ENCODE peak calls at places on chromosomes 7 and 10, in seven cellular contexts. One of them, this sample, is unnamed.

GRCh38 chr10:32141018-32141807 is 85.0 kb upstream of the KIF5B start:
- DNase-seq in body of pancreas: peak; percentile 38
- DNase-seq in astrocyte of the spinal cord: no peak
- DNase-seq in keratinocyte: no peak
- DNase-seq in AG04450: no peak
- DNase-seq in HFF-Myc: no peak
- DNase-seq in MM.1S: no peak
- DNase-seq in this sample: no peak

GRCh38 chr7:70210200-70210960 is 612.1 kb downstream of the AUTS2 start:
- DNase-seq in keratinocyte: no peak
- DNase-seq in HFF-Myc: no peak
- DNase-seq in MM.1S: peak; percentile 62
- DNase-seq in AG04450: no peak
- DNase-seq in body of pancreas: no peak
- DNase-seq in astrocyte of the spinal cord: no peak
- DNase-seq in this sample: no peak

GRCh38 chr7:25189197-25189596 is 39.1 kb downstream of the NPVF start:
- DNase-seq in keratinocyte: no peak
- DNase-seq in HFF-Myc: no peak
- DNase-seq in MM.1S: no peak
- DNase-seq in astrocyte of the spinal cord: no peak
- DNase-seq in body of pancreas: no peak
- DNase-seq in AG04450: no peak
- DNase-seq in this sample: no peak

GRCh38 chr10:36301139-36301538 is 659.0 kb upstream of the FZD8 start:
- DNase-seq in HFF-Myc: no peak
- DNase-seq in MM.1S: no peak
- DNase-seq in astrocyte of the spinal cord: no peak
- DNase-seq in body of pancreas: no peak
- DNase-seq in AG04450: no peak
- DNase-seq in keratinocyte: no peak
- DNase-seq in this sample: no peak

GRCh38 chr10:3192856-3193635 is 20.5 kb upstream of the PITRM1 start:
- DNase-seq in HFF-Myc: no peak
- DNase-seq in astrocyte of the spinal cord: peak; percentile 71
- DNase-seq in MM.1S: peak; percentile 55
- DNase-seq in AG04450: peak; percentile 41
- DNase-seq in keratinocyte: no peak
- DNase-seq in body of pancreas: peak; percentile 74
- DNase-seq in this sample: no peak

GRCh38 chr7:33050425-33051318 is 11.9 kb downstream of the NT5C3A start:
- DNase-seq in HFF-Myc: peak; percentile 16
- DNase-seq in AG04450: no peak
- DNase-seq in astrocyte of the spinal cord: peak; percentile 62
- DNase-seq in body of pancreas: peak; percentile 35
- DNase-seq in MM.1S: peak; percentile 54
- DNase-seq in keratinocyte: no peak
- DNase-seq in this sample: no peak

GRCh38 chr7:73622909-73623797 is 1.2 kb downstream of the MLXIPL start:
- DNase-seq in astrocyte of the spinal cord: no peak
- DNase-seq in HFF-Myc: no peak
- DNase-seq in body of pancreas: peak; percentile 46
- DNase-seq in AG04450: no peak
- DNase-seq in MM.1S: no peak
- DNase-seq in keratinocyte: no peak
- DNase-seq in this sample: peak; percentile 92

GRCh38 chr7:28356619-28357018 is 55.7 kb upstream of the CREB5 start:
- DNase-seq in astrocyte of the spinal cord: no peak
- DNase-seq in keratinocyte: no peak
- DNase-seq in MM.1S: no peak
- DNase-seq in HFF-Myc: no peak
- DNase-seq in body of pancreas: no peak
- DNase-seq in AG04450: no peak
- DNase-seq in this sample: no peak

GRCh38 chr7:94458041-94458440 is 51.6 kb upstream of the CASD1 start:
- DNase-seq in AG04450: no peak
- DNase-seq in MM.1S: no peak
- DNase-seq in keratinocyte: no peak
- DNase-seq in HFF-Myc: no peak
- DNase-seq in astrocyte of the spinal cord: no peak
- DNase-seq in body of pancreas: no peak
- DNase-seq in this sample: no peak

GRCh38 chr7:46754135-46754730 is 827.7 kb downstream of the TNS3 start:
- DNase-seq in MM.1S: no peak
- DNase-seq in keratinocyte: no peak
- DNase-seq in HFF-Myc: no peak
- DNase-seq in astrocyte of the spinal cord: peak; percentile 90
- DNase-seq in body of pancreas: no peak
- DNase-seq in AG04450: no peak
- DNase-seq in this sample: no peak

GRCh38 chr7:47449810-47450586 is 131.9 kb downstream of the TNS3 start:
- DNase-seq in HFF-Myc: peak; percentile 85
- DNase-seq in keratinocyte: no peak
- DNase-seq in astrocyte of the spinal cord: peak; percentile 58
- DNase-seq in MM.1S: no peak
- DNase-seq in AG04450: peak; percentile 82
- DNase-seq in body of pancreas: no peak
- DNase-seq in this sample: no peak

GRCh38 chr7:33904680-33905388 is 505 bp upstream of the BMPER start:
- DNase-seq in keratinocyte: no peak
- DNase-seq in body of pancreas: peak; percentile 21
- DNase-seq in MM.1S: peak; percentile 53
- DNase-seq in AG04450: no peak
- DNase-seq in HFF-Myc: no peak
- DNase-seq in astrocyte of the spinal cord: peak; percentile 25
- DNase-seq in this sample: peak; percentile 50

GRCh38 chr10:70943249-70943648 is 54.9 kb upstream of the PCBD1 start:
- DNase-seq in keratinocyte: no peak
- DNase-seq in AG04450: no peak
- DNase-seq in MM.1S: no peak
- DNase-seq in astrocyte of the spinal cord: no peak
- DNase-seq in body of pancreas: no peak
- DNase-seq in HFF-Myc: no peak
- DNase-seq in this sample: no peak

GRCh38 chr7:79287976-79288375 is 165.5 kb downstream of the MAGI2 start:
- DNase-seq in HFF-Myc: no peak
- DNase-seq in AG04450: no peak
- DNase-seq in MM.1S: no peak
- DNase-seq in body of pancreas: no peak
- DNase-seq in astrocyte of the spinal cord: no peak
- DNase-seq in keratinocyte: no peak
- DNase-seq in this sample: no peak

GRCh38 chr7:104272767-104273384 is 55.5 kb upstream of the LHFPL3 start:
- DNase-seq in astrocyte of the spinal cord: peak; percentile 49
- DNase-seq in keratinocyte: no peak
- DNase-seq in AG04450: peak; percentile 7
- DNase-seq in HFF-Myc: peak; percentile 15
- DNase-seq in body of pancreas: no peak
- DNase-seq in MM.1S: peak; percentile 54
- DNase-seq in this sample: no peak

GRCh38 chr7:38660427-38661099 is 29.4 kb upstream of the AMPH start:
- DNase-seq in keratinocyte: no peak
- DNase-seq in AG04450: no peak
- DNase-seq in HFF-Myc: peak; percentile 41
- DNase-seq in astrocyte of the spinal cord: peak; percentile 41
- DNase-seq in MM.1S: peak; percentile 54
- DNase-seq in body of pancreas: peak; percentile 14
- DNase-seq in this sample: peak; percentile 59

GRCh38 chr7:26664735-26665420 is 199.5 kb downstream of the SKAP2 start:
- DNase-seq in astrocyte of the spinal cord: no peak
- DNase-seq in AG04450: no peak
- DNase-seq in keratinocyte: no peak
- DNase-seq in body of pancreas: peak; percentile 58
- DNase-seq in MM.1S: peak; percentile 60
- DNase-seq in HFF-Myc: no peak
- DNase-seq in this sample: peak; percentile 33

GRCh38 chr10:26780793-26781601 is 79.8 kb downstream of the ABI1 start:
- DNase-seq in AG04450: peak; percentile 54
- DNase-seq in MM.1S: no peak
- DNase-seq in HFF-Myc: peak; percentile 47
- DNase-seq in astrocyte of the spinal cord: peak; percentile 88
- DNase-seq in keratinocyte: peak; percentile 98
- DNase-seq in body of pancreas: no peak
- DNase-seq in this sample: no peak

GRCh38 chr7:155305251-155305904 is 7.7 kb downstream of the INSIG1 start:
- DNase-seq in body of pancreas: no peak
- DNase-seq in AG04450: no peak
- DNase-seq in HFF-Myc: no peak
- DNase-seq in keratinocyte: no peak
- DNase-seq in astrocyte of the spinal cord: no peak
- DNase-seq in MM.1S: no peak
- DNase-seq in this sample: no peak

GRCh38 chr7:155300641-155301452 is 3.2 kb downstream of the INSIG1 start:
- DNase-seq in keratinocyte: no peak
- DNase-seq in AG04450: no peak
- DNase-seq in body of pancreas: peak; percentile 31
- DNase-seq in MM.1S: no peak
- DNase-seq in astrocyte of the spinal cord: no peak
- DNase-seq in HFF-Myc: no peak
- DNase-seq in this sample: peak; percentile 73

GRCh38 chr7:155299539-155300202 is 2.0 kb downstream of the INSIG1 start:
- DNase-seq in body of pancreas: no peak
- DNase-seq in MM.1S: peak; percentile 50
- DNase-seq in HFF-Myc: no peak
- DNase-seq in AG04450: no peak
- DNase-seq in keratinocyte: no peak
- DNase-seq in astrocyte of the spinal cord: no peak
- DNase-seq in this sample: peak; percentile 46

GRCh38 chr7:155303897-155304296 is 6.2 kb downstream of the INSIG1 start:
- DNase-seq in AG04450: no peak
- DNase-seq in MM.1S: no peak
- DNase-seq in HFF-Myc: no peak
- DNase-seq in body of pancreas: no peak
- DNase-seq in astrocyte of the spinal cord: no peak
- DNase-seq in keratinocyte: no peak
- DNase-seq in this sample: no peak

DNA sequence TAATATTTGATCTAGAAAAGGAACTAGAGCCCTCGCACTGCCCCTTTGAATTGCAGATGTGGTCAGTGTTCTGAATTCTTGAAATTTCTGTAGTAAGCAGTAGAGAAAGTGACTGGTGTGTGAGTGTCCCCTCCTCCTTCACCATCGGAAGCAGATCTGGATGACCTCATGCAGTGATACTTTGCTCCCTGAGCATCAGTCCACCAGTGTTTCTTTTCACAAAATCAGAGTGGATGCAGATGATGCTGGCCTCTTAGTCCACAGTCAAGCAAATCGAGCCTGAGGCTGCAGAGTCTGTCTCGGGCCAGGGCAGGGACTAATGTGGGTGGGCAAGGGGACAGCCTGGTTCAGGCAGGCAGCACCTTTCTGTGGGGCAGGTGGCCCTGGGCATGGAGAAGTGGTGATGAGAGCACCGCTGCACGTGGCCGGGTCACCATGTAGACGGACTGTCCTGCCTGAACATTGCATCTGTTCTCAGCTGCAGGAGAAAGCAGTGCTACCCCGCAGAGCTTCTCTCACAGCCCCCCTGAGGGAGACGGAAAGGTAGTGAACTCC is 5.4 kb downstream of the INSIG1 start:
- DNase-seq in body of pancreas: peak; percentile 51
- DNase-seq in AG04450: no peak
- DNase-seq in astrocyte of the spinal cord: no peak
- DNase-seq in MM.1S: no peak
- DNase-seq in HFF-Myc: no peak
- DNase-seq in keratinocyte: no peak
- DNase-seq in this sample: peak; percentile 49
- H3K4me3 ChIP-seq in body of pancreas: no peak overlapping the region
- H3K4me3 ChIP-seq in AG04450: no peak overlapping the region
- H3K4me3 ChIP-seq in astrocyte of the spinal cord: no peak overlapping the region
- H3K4me3 ChIP-seq in MM.1S: no peak overlapping the region
- H3K4me3 ChIP-seq in HFF-Myc: no peak overlapping the region
- H3K4me3 ChIP-seq in keratinocyte: no peak overlapping the region
- H3K4me3 ChIP-seq in this sample: peak overlapping the region; percentile 6

GRCh38 chr7:35467456-35467978 is 213.6 kb upstream of the TBX20 start:
- DNase-seq in keratinocyte: no peak
- DNase-seq in astrocyte of the spinal cord: no peak
- DNase-seq in HFF-Myc: no peak
- DNase-seq in MM.1S: no peak
- DNase-seq in body of pancreas: no peak
- DNase-seq in AG04450: no peak
- DNase-seq in this sample: no peak

GRCh38 chr7:35468606-35469005 is 214.7 kb upstream of the TBX20 start:
- DNase-seq in HFF-Myc: no peak
- DNase-seq in keratinocyte: no peak
- DNase-seq in body of pancreas: no peak
- DNase-seq in MM.1S: no peak
- DNase-seq in astrocyte of the spinal cord: no peak
- DNase-seq in AG04450: no peak
- DNase-seq in this sample: no peak

GRCh38 chr7:35463176-35463575 is 209.3 kb upstream of the TBX20 start:
- DNase-seq in HFF-Myc: no peak
- DNase-seq in astrocyte of the spinal cord: no peak
- DNase-seq in keratinocyte: no peak
- DNase-seq in AG04450: no peak
- DNase-seq in body of pancreas: no peak
- DNase-seq in MM.1S: peak; percentile 10
- DNase-seq in this sample: no peak

GRCh38 chr7:35465791-35466336 is 212.0 kb upstream of the TBX20 start:
- DNase-seq in body of pancreas: peak; percentile 59
- DNase-seq in AG04450: no peak
- DNase-seq in astrocyte of the spinal cord: no peak
- DNase-seq in keratinocyte: no peak
- DNase-seq in MM.1S: no peak
- DNase-seq in HFF-Myc: no peak
- DNase-seq in this sample: no peak

DNA sequence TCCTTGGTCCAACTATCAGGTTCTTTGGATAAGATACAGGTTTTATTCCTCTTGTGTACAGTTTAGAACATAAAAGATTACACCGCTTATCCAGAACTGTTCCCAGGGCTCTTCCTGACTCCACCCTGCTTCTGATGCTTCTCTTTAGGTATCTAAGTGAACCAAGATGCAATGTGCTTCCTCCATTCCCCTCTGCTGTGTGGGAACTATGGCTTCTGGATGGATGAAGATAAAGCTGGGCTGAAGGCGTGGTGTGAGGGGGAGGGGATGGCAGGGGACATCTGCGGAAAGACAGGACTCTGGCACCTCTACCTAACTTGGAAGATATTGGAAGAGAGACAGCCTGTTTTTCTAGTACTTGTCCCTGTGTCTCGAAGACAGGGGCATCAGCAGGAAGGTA is 209.9 kb upstream of the TBX20 start:
- DNase-seq in astrocyte of the spinal cord: no peak
- DNase-seq in body of pancreas: no peak
- DNase-seq in AG04450: no peak
- DNase-seq in keratinocyte: no peak
- DNase-seq in MM.1S: no peak
- DNase-seq in HFF-Myc: no peak
- DNase-seq in this sample: no peak
- H3K4me3 ChIP-seq in astrocyte of the spinal cord: no peak overlapping the region
- H3K4me3 ChIP-seq in body of pancreas: no peak overlapping the region
- H3K4me3 ChIP-seq in AG04450: no peak overlapping the region
- H3K4me3 ChIP-seq in keratinocyte: no peak overlapping the region
- H3K4me3 ChIP-seq in MM.1S: no peak overlapping the region
- H3K4me3 ChIP-seq in HFF-Myc: no peak overlapping the region
- H3K4me3 ChIP-seq in this sample: no peak overlapping the region

GRCh38 chr10:13382759-13383753 is 35.0 kb upstream of the SEPHS1 start:
- DNase-seq in HFF-Myc: no peak
- DNase-seq in AG04450: no peak
- DNase-seq in astrocyte of the spinal cord: no peak
- DNase-seq in keratinocyte: no peak
- DNase-seq in body of pancreas: peak; percentile 66
- DNase-seq in MM.1S: no peak
- DNase-seq in this sample: peak; percentile 57
- H3K4me3 ChIP-seq in HFF-Myc: no peak overlapping the region
- H3K4me3 ChIP-seq in AG04450: no peak overlapping the region
- H3K4me3 ChIP-seq in astrocyte of the spinal cord: no peak overlapping the region
- H3K4me3 ChIP-seq in keratinocyte: peak overlapping the region; percentile 72
- H3K4me3 ChIP-seq in body of pancreas: no peak overlapping the region
- H3K4me3 ChIP-seq in MM.1S: no peak overlapping the region
- H3K4me3 ChIP-seq in this sample: peak overlapping the region; percentile 30

GRCh38 chr10:80579849-80580645 is 42.3 kb downstream of the SH2D4B start:
- DNase-seq in AG04450: no peak
- DNase-seq in astrocyte of the spinal cord: no peak
- DNase-seq in MM.1S: no peak
- DNase-seq in keratinocyte: no peak
- DNase-seq in body of pancreas: no peak
- DNase-seq in HFF-Myc: no peak
- DNase-seq in this sample: no peak
- H3K4me3 ChIP-seq in AG04450: no peak overlapping the region
- H3K4me3 ChIP-seq in astrocyte of the spinal cord: no peak overlapping the region
- H3K4me3 ChIP-seq in MM.1S: no peak overlapping the region
- H3K4me3 ChIP-seq in keratinocyte: no peak overlapping the region
- H3K4me3 ChIP-seq in body of pancreas: no peak overlapping the region
- H3K4me3 ChIP-seq in HFF-Myc: no peak overlapping the region
- H3K4me3 ChIP-seq in this sample: no peak overlapping the region